ENCODE peak calls at places on chromosome 22, in five cellular contexts. X is effector memory CD8-positive, alpha-beta T cell; T is NCI-H1694 treated with DMSO at 0.1 percent for 48 hours; I is mesendoderm; J is EL. G is an unnamed sample.

GRCh38 chr22:25176175-25176574 is 23.5 kb upstream of the CRYBB3 start:
- DNase-seq in X (no peak), T (no peak), I (no peak), J (no peak), G (no peak)

GRCh38 chr22:25153961-25154685 is 45.5 kb upstream of the CRYBB3 start:
- DNase-seq in X (no peak), T (no peak), I (peak), J (peak), G (peak)

GRCh38 chr22:25362215-25362882 is 142.9 kb downstream of the CRYBB2 start:
- DNase-seq in X (peak), T (no peak), I (peak), J (peak), G (no peak)

GRCh38 chr22:47155131-47155885 is 392.9 kb downstream of the TBC1D22A start:
- DNase-seq in X (no peak), T (no peak), I (no peak), J (no peak), G (no peak)

GRCh38 chr22:44288951-44289350 is 23.8 kb downstream of the SHISAL1 start:
- DNase-seq in X (no peak), T (no peak), I (no peak), J (no peak), G (no peak)

GRCh38 chr22:32896951-32897350 is 95.4 kb downstream of the TIMP3 start:
- DNase-seq in X (no peak), T (no peak), I (no peak), J (no peak), G (no peak)

GRCh38 chr22:32802291-32802826 is 854 bp downstream of the TIMP3 start:
- DNase-seq in X (no peak), T (no peak), I (no peak), J (peak), G (no peak)

GRCh38 chr22:19430890-19431541 is 517 bp downstream of the HIRA start:
- DNase-seq in X (no peak), T (no peak), I (peak), J (peak), G (no peak)

GRCh38 chr22:24053481-24054226 is 42.5 kb downstream of the CABIN1 start:
- DNase-seq in X (no peak), T (no peak), I (no peak), J (peak), G (no peak)

GRCh38 chr22:44473580-44473979 is 24.5 kb downstream of the RTL6 start:
- DNase-seq in X (no peak), T (no peak), I (no peak), J (no peak), G (no peak)

GRCh38 chr22:31102441-31103081 is 4.8 kb downstream of the SELENOM start:
- DNase-seq in X (no peak), T (no peak), I (peak), J (peak), G (peak)

GRCh38 chr22:20952544-20953341 is 14.3 kb upstream of the AIFM3 start:
- DNase-seq in X (no peak), T (no peak), I (no peak), J (no peak), G (no peak)

GRCh38 chr22:49734882-49735281 is 92.8 kb downstream of the BRD1 start:
- DNase-seq in X (no peak), T (no peak), I (no peak), J (no peak), G (no peak)

GRCh38 chr22:46003271-46004091 is 26.5 kb upstream of the WNT7B start:
- DNase-seq in X (no peak), T (no peak), I (no peak), J (peak), G (no peak)

GRCh38 chr22:26642465-26643367 is 14.7 kb upstream of the MIAT start:
- DNase-seq in X (peak), T (no peak), I (peak), J (no peak), G (no peak)

GRCh38 chr22:33210129-33210784 is 152.1 kb upstream of the SYN3 start:
- DNase-seq in X (no peak), T (peak), I (peak), J (peak), G (no peak)

GRCh38 chr22:38009000-38009806 is 24.8 kb upstream of the SOX10 start:
- DNase-seq in X (no peak), T (no peak), I (no peak), J (no peak), G (no peak)

GRCh38 chr22:50308597-50308935 is 1.1 kb upstream of the PLXNB2 start:
- DNase-seq in X (no peak), T (no peak), I (peak), J (peak), G (no peak)

GRCh38 chr22:44181033-44181911 is 547 bp downstream of the PARVG start:
- DNase-seq in X (peak), T (no peak), I (no peak), J (no peak), G (no peak)

GRCh38 chr22:20207277-20208025 is 56.6 kb upstream of the CCDC188 start:
- DNase-seq in X (no peak), T (no peak), I (no peak), J (no peak), G (no peak)

G was measured in GM04503.